ENCODE peak calls at places on chromosomes 11 and 22, in five cellular contexts. I is mesothelial cell of epicardium, U is AG09319, B is NCI-H460, V is iPS-NIHi11. O is an unnamed sample.
A peak's percentile ranks its signal among the peaks of the same experiment; 100 is the strongest.

GRCh38 chr11:134266440-134266839 is 9.7 kb upstream of the GLB1L3 start:
- DNase-seq in B (no peak), I (no peak), U (no peak), V (no peak), O (no peak)

GRCh38 chr11:2701230-2701629 is 1.4 kb upstream of the KCNQ1OT1 start:
- DNase-seq in V (no peak), U (no peak), I (no peak), B (no peak), O (peak; percentile 61)

GRCh38 chr11:99814738-99815137 is 794.0 kb downstream of the CNTN5 start:
- DNase-seq in U (no peak), I (no peak), B (no peak), V (no peak), O (no peak)

GRCh38 chr22:37544955-37545702 is 15.2 kb upstream of the CDC42EP1 start:
- DNase-seq in I (peak; percentile 61), B (peak; percentile 55), U (no peak), V (peak; percentile 77), O (no peak)

GRCh38 chr11:84250834-84251613 is 964.9 kb upstream of the CCDC90B start:
- DNase-seq in I (no peak), B (no peak), V (no peak), U (no peak), O (no peak)

GRCh38 chr22:47443836-47444745 is 681.6 kb downstream of the TBC1D22A start:
- DNase-seq in I (no peak), V (no peak), B (no peak), U (no peak), O (no peak)

GRCh38 chr22:25750569-25751173 is 8.7 kb downstream of the MYO18B start:
- DNase-seq in I (no peak), U (no peak), V (no peak), B (no peak), O (no peak)

GRCh38 chr11:69943066-69943465 is 123.8 kb upstream of the FGF3 start:
- DNase-seq in I (no peak), U (no peak), V (no peak), B (peak; percentile 16), O (no peak)

GRCh38 chr11:111320728-111321568 is 22.6 kb downstream of the POU2AF3 start:
- DNase-seq in U (no peak), V (no peak), B (no peak), I (no peak), O (no peak)

GRCh38 chr11:23078289-23078971 is 218.2 kb upstream of the CCDC179 start:
- DNase-seq in B (no peak), U (no peak), I (no peak), V (no peak), O (no peak)

GRCh38 chr11:67033661-67034166 is 10.8 kb downstream of the SYT12 start:
- DNase-seq in U (peak; percentile 86), V (no peak), I (no peak), B (no peak), O (no peak)

GRCh38 chr11:3108183-3108721 is 51.0 kb upstream of the CARS1 start:
- DNase-seq in B (no peak), I (no peak), V (no peak), U (no peak), O (peak; percentile 59)

GRCh38 chr11:110430267-110431211 is 791 bp downstream of the FDX1 start:
- DNase-seq in V (peak; percentile 72), I (no peak), U (no peak), B (no peak), O (no peak)

GRCh38 chr11:81394324-81394723 is 1339.3 kb downstream of the FAM181B start:
- DNase-seq in B (no peak), V (no peak), I (no peak), U (no peak), O (no peak)

O was measured in type B pancreatic cell.